ENCODE peak calls at places on chromosome 4, in four cellular contexts. N is hepatocyte, C is amniotic stem cell, I is NCI-H1105 treated with DMSO at 0.1 percent for 48 hours. T is an unnamed sample.

GRCh38 chr4:101835121-101835904 is 44.8 kb downstream of the BANK1 start:
- DNase-seq in C (peak; percentile 18), N (peak; percentile 15), I (peak; percentile 66), T (peak; percentile 15)

GRCh38 chr4:73726000-73726399 is 14.4 kb upstream of the CXCL8 start:
- DNase-seq in N (peak; percentile 48), I (no peak), C (peak; percentile 71), T (no peak)

GRCh38 chr4:146342600-146343192 is 128.4 kb downstream of the REELD1 start:
- DNase-seq in I (peak; percentile 21), C (peak; percentile 15), N (peak; percentile 48), T (no peak)

GRCh38 chr4:42282081-42282901 is 115.0 kb upstream of the SHISA3 start:
- DNase-seq in I (peak; percentile 67), N (peak; percentile 93), C (no peak), T (peak; percentile 65)

GRCh38 chr4:43234626-43235025 is 342.1 kb downstream of the GRXCR1 start:
- DNase-seq in C (no peak), N (no peak), I (no peak), T (no peak)

GRCh38 chr4:76177709-76178108 is 29.5 kb upstream of the NUP54 start:
- DNase-seq in N (no peak), C (no peak), I (no peak), T (no peak)

GRCh38 chr4:16029886-16030285 is 53.9 kb downstream of the PROM1 start:
- DNase-seq in I (no peak), N (no peak), C (no peak), T (no peak)

GRCh38 chr4:42610941-42611340 is 46.0 kb downstream of the ATP8A1 start:
- DNase-seq in I (no peak), N (no peak), C (no peak), T (no peak)

GRCh38 chr4:148216866-148217814 is 225.1 kb downstream of the NR3C2 start:
- DNase-seq in I (no peak), N (no peak), C (no peak), T (no peak)

GRCh38 chr4:173138636-173139035 is 30.0 kb upstream of the GALNT7 start:
- DNase-seq in I (no peak), C (no peak), N (no peak), T (no peak)

GRCh38 chr4:74109116-74109791 is 10.3 kb upstream of the CXCL2 start:
- DNase-seq in N (peak; percentile 70), I (no peak), C (peak; percentile 83), T (no peak)

GRCh38 chr4:142452132-142452855 is 393.8 kb downstream of the INPP4B start:
- DNase-seq in I (no peak), N (no peak), C (no peak), T (no peak)

GRCh38 chr4:15147709-15148651 is 145.7 kb downstream of the CPEB2 start:
- DNase-seq in I (peak; percentile 83), C (no peak), N (no peak), T (peak; percentile 59)

GRCh38 chr4:3444351-3445110 is 2.8 kb downstream of the HGFAC start:
- DNase-seq in C (no peak), I (no peak), N (no peak), T (no peak)

GRCh38 chr4:125728568-125728967 is 413.8 kb downstream of the FAT4 start:
- DNase-seq in I (no peak), N (peak; percentile 45), C (peak; percentile 55), T (no peak)

GRCh38 chr4:114087596-114088230 is 108.3 kb upstream of the ARSJ start:
- DNase-seq in N (no peak), C (peak; percentile 51), I (no peak), T (no peak)

GRCh38 chr4:88706574-88706973 is 8.9 kb upstream of the NAP1L5 start:
- DNase-seq in C (peak; percentile 41), N (peak; percentile 58), I (peak; percentile 28), T (peak; percentile 53)

GRCh38 chr4:5992171-5993062 is 25.8 kb downstream of the C4orf50 start:
- DNase-seq in N (no peak), C (no peak), I (peak; percentile 28), T (no peak)

GRCh38 chr4:122827899-122828601 is 1.4 kb downstream of the FGF2 start:
- DNase-seq in N (peak; percentile 69), I (peak; percentile 40), C (peak; percentile 29), T (peak; percentile 11)

GRCh38 chr4:88697588-88698329 is at the start of gene NAP1L5:
- DNase-seq in C (no peak), N (peak; percentile 63), I (no peak), T (no peak)

GRCh38 chr4:121989715-121990114 is 37.9 kb upstream of the TRPC3 start:
- DNase-seq in N (peak; percentile 24), C (no peak), I (no peak), T (no peak)

GRCh38 chr4:38728651-38729141 is 54.1 kb downstream of the TLR10 start:
- DNase-seq in I (peak; percentile 9), C (no peak), N (peak; percentile 13), T (peak; percentile 35)

GRCh38 chr4:11765849-11766453 is 337.3 kb upstream of the HS3ST1 start:
- DNase-seq in N (peak; percentile 66), C (peak; percentile 15), I (peak; percentile 12), T (peak; percentile 15)

GRCh38 chr4:113162089-113162488 is 112.6 kb downstream of the ANK2 start:
- DNase-seq in N (no peak), C (no peak), I (no peak), T (no peak)

GRCh38 chr4:36187723-36188333 is 56.5 kb downstream of the ARAP2 start:
- DNase-seq in I (peak; percentile 49), N (peak; percentile 26), C (no peak), T (peak; percentile 1)

GRCh38 chr4:40471923-40472322 is 136.8 kb downstream of the CHRNA9 start:
- DNase-seq in I (no peak), C (no peak), N (no peak), T (no peak)

GRCh38 chr4:83109480-83110221 is 4.9 kb downstream of the PLAC8 start:
- DNase-seq in N (peak; percentile 71), I (peak; percentile 47), C (no peak), T (no peak)